ENCODE peak calls at places on chromosomes 12 and 14, in four cellular contexts. W, F, B and I are unnamed samples.

GRCh38 chr12:81077329-81077685 is 572 bp upstream of the ACSS3 start:
- DNase-seq in F (no peak), W (no peak), B (no peak), I (no peak)

GRCh38 chr12:16090974-16091373 is 179.8 kb downstream of the DERA start:
- DNase-seq in B (no peak), F (no peak), W (no peak), I (no peak)

GRCh38 chr12:130281157-130281799 is 56.4 kb upstream of the PIWIL1 start:
- DNase-seq in F (peak; percentile 18), W (no peak), B (peak; percentile 3), I (peak; percentile 38)

GRCh38 chr14:100278702-100279101 is 27.5 kb downstream of the SLC25A29 start:
- DNase-seq in F (peak; percentile 39), W (no peak), B (peak; percentile 54), I (peak; percentile 58)

GRCh38 chr14:59679872-59680271 is 103.3 kb upstream of the CCDC175 start:
- DNase-seq in F (no peak), W (no peak), B (no peak), I (no peak)

GRCh38 chr12:73424484-73424883 is 1113.2 kb upstream of the ATXN7L3B start:
- DNase-seq in F (no peak), B (no peak), W (no peak), I (no peak)

GRCh38 chr12:65948320-65949008 is 124.2 kb downstream of the HMGA2 start:
- DNase-seq in F (no peak), W (no peak), B (no peak), I (no peak)

GRCh38 chr14:27642251-27642866 is 1044.5 kb upstream of the NOVA1 start:
- DNase-seq in F (no peak), W (no peak), B (no peak), I (no peak)

GRCh38 chr12:122895290-122895689 is 634 bp downstream of the VPS37B start:
- DNase-seq in F (no peak), B (no peak), W (no peak), I (no peak)

GRCh38 chr14:105883066-105884005 is 357.0 kb downstream of the TMEM121 start:
- DNase-seq in B (no peak), W (no peak), F (peak; percentile 1), I (peak; percentile 3)

GRCh38 chr12:122437656-122438121 is 15.2 kb upstream of the CLIP1 start:
- DNase-seq in B (no peak), W (no peak), F (no peak), I (no peak)

GRCh38 chr12:121819212-121819949 is 15.6 kb downstream of the SETD1B start:
- DNase-seq in F (no peak), W (no peak), B (no peak), I (no peak)

GRCh38 chr12:62434504-62435336 is 31.9 kb upstream of the MON2 start:
- DNase-seq in B (peak; percentile 5), F (peak; percentile 40), W (no peak), I (peak; percentile 47)

GRCh38 chr12:72028966-72029365 is 90.3 kb downstream of the TPH2 start:
- DNase-seq in F (no peak), W (no peak), B (no peak), I (no peak)

GRCh38 chr12:130742716-130743115 is 26.6 kb upstream of the RIMBP2 start:
- DNase-seq in B (no peak), W (no peak), F (no peak), I (no peak)

GRCh38 chr12:6416596-6416995 is 28.2 kb upstream of the CD27 start:
- DNase-seq in W (no peak), B (peak; percentile 35), F (no peak), I (no peak)

GRCh38 chr12:28065374-28065773 is 92.8 kb upstream of the PTHLH start:
- DNase-seq in W (no peak), B (peak; percentile 30), F (no peak), I (no peak)

GRCh38 chr12:119700078-119700477 is 32.1 kb downstream of the PRKAB1 start:
- DNase-seq in F (no peak), B (no peak), W (no peak), I (no peak)

GRCh38 chr12:58576965-58577364 is 343.3 kb downstream of the LRIG3 start:
- DNase-seq in W (no peak), F (no peak), B (no peak), I (no peak)

GRCh38 chr12:104720346-104721064 is 237.6 kb downstream of the SLC41A2 start:
- DNase-seq in B (peak; percentile 58), F (peak; percentile 57), W (no peak), I (peak; percentile 74)

GRCh38 chr12:59055204-59055839 is 135.0 kb upstream of the LRIG3 start:
- DNase-seq in W (no peak), B (peak; percentile 37), F (peak; percentile 10), I (no peak)

GRCh38 chr12:1575287-1575798 is 19.0 kb downstream of the FBXL14 start:
- DNase-seq in B (no peak), W (no peak), F (no peak), I (no peak)

GRCh38 chr12:108967869-108968540 is 52.9 kb downstream of the SVOP start:
- DNase-seq in B (peak; percentile 12), W (no peak), F (peak; percentile 29), I (peak; percentile 25)

GRCh38 chr12:108691995-108692808 is 39.1 kb downstream of the CORO1C start:
- DNase-seq in W (no peak), F (no peak), B (peak; percentile 51), I (no peak)

GRCh38 chr12:72089678-72090077 is 151.0 kb downstream of the TPH2 start:
- DNase-seq in W (no peak), F (no peak), B (no peak), I (no peak)

GRCh38 chr14:30295980-30296379 is 263.0 kb upstream of the G2E3 start:
- DNase-seq in W (no peak), F (no peak), B (no peak), I (no peak)

GRCh38 chr12:54444202-54444601 is 25.1 kb upstream of the ITGA5 start:
- DNase-seq in F (no peak), B (no peak), W (no peak), I (no peak)

GRCh38 chr14:95078841-95079240 is 78.5 kb downstream of the DICER1 start:
- DNase-seq in B (no peak), F (no peak), W (no peak), I (no peak)

GRCh38 chr12:69633061-69633460 is 22.4 kb upstream of the LRRC10 start:
- DNase-seq in W (no peak), F (no peak), B (no peak), I (no peak)
- TF ChIP-seq CTCF in W (no peak), F (no peak), B (peak; percentile 14), I (no peak)

DNA sequence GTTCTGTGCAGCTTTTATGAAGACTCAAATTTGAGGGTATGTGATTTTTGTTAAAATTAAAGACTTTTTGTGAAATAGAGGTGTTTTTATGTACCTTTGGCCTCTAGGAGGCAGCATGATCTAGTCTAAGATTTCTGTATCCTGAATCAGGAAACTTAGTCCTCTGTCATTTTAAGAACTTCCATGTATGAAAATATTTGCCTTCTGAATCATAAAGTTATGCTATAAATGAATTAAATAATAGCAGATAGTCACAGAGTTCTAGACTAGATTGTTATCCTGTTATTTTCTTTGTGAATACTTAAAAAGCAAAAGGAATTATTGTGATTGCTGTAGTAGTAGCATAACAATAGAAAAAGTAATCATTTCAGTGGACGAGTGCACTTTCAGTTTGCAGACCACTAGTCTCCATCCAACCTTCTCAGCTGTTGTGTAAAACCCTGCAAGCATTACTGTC is 56.3 kb downstream of the FGD4 start:
- DNase-seq in F (peak; percentile 46), W (peak; percentile 52), B (peak; percentile 65), I (peak; percentile 47)
- TF ChIP-seq CTCF in F (peak; percentile 54), W (peak; percentile 26), B (peak; percentile 49), I (peak; percentile 41)

DNA sequence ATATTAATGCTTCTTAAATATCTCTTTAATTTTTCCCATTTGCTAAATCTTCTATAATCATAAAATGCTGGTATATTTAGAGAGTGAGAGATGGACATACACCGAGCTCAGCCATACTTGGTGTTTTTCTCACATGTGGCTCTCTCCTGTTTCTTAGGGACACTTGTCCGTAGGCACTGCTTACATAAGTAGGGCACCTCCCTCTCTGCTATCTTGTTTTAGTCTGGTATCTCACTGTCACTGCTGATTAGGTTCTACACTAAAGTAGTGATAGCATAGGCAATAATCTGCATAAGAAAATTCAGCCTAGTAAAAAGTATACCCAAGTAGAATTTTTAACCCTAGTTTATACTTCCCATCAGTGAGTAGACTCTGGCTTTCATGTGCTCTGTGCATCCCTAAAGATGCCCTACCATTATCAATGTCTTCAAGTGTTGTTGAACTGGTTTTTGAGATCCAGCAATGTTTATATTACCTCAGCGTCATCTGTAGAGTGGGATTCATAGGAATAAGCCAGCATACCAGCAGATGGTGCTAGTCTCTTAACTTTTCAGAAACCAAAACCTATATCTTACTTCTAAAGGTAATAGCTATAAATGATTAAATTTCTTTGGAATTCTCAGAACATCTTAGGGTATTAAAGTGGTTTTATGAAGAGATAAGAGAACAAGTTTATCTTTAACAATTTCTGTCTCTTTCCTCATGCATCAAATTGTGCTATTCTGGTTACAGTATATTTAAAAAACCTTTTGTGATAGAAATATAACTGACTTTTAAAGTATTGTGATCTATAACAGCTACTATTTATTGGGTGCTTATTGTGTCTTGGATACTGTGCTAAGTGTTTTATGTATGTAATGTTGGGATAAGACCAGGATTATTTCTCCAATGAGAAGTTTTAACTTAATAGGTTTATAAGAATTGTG is 32.9 kb downstream of the ARID2 start:
- DNase-seq in B (peak; percentile 34), F (peak; percentile 23), W (peak; percentile 10), I (peak; percentile 34)
- TF ChIP-seq CTCF in B (peak; percentile 39), F (peak; percentile 58), W (peak; percentile 65), I (peak; percentile 41)

GRCh38 chr12:13194462-13195110 is 1.9 kb upstream of the EMP1 start:
- DNase-seq in F (no peak), B (no peak), W (no peak), I (no peak)
- TF ChIP-seq CTCF in F (no peak), B (no peak), W (no peak), I (no peak)